ENCODE peak calls at places on chromosomes 5 and 9, in five cellular contexts. Z is HCT116, U is GM23338, J is hepatocyte, N is GM23248. C is an unnamed sample.

GRCh38 chr5:37248387-37248969 is 698 bp downstream of the CPLANE1 start:
- DNase-seq in Z (no peak), U (peak; percentile 32), J (peak; percentile 9), N (peak; percentile 56), C (no peak)

GRCh38 chr5:179307931-179308471 is 37.3 kb downstream of the ADAMTS2 start:
- DNase-seq in Z (no peak), U (no peak), J (no peak), N (no peak), C (no peak)

GRCh38 chr5:138654281-138654867 is 79.2 kb upstream of the HSPA9 start:
- DNase-seq in Z (no peak), U (no peak), J (no peak), N (peak; percentile 42), C (peak; percentile 48)

GRCh38 chr5:150350524-150351344 is 6.8 kb upstream of the TCOF1 start:
- DNase-seq in Z (peak; percentile 76), U (peak; percentile 94), J (peak; percentile 86), N (peak; percentile 85), C (peak; percentile 88)

GRCh38 chr5:157820593-157821252 is 38.2 kb downstream of the CLINT1 start:
- DNase-seq in Z (peak; percentile 26), U (peak; percentile 75), J (peak; percentile 76), N (peak; percentile 79), C (peak; percentile 78)

GRCh38 chr9:133728856-133729645 is 9.1 kb downstream of the SARDH start:
- DNase-seq in Z (no peak), U (no peak), J (no peak), N (no peak), C (no peak)

GRCh38 chr5:149667827-149668122 is 62.3 kb upstream of the PPARGC1B start:
- DNase-seq in Z (no peak), U (no peak), J (no peak), N (no peak), C (no peak)

GRCh38 chr5:14138608-14139540 is 4.3 kb upstream of the TRIO start:
- DNase-seq in Z (no peak), U (no peak), J (no peak), N (no peak), C (no peak)

GRCh38 chr9:21265421-21266189 is 25.8 kb upstream of the IFNA14 start:
- DNase-seq in Z (no peak), U (peak; percentile 11), J (no peak), N (no peak), C (peak; percentile 56)

GRCh38 chr9:107850653-107851052 is 361.1 kb upstream of the KLF4 start:
- DNase-seq in Z (no peak), U (no peak), J (no peak), N (no peak), C (no peak)

GRCh38 chr5:59185757-59186385 is 603.0 kb downstream of the RAB3C start:
- DNase-seq in Z (no peak), U (no peak), J (no peak), N (no peak), C (no peak)

GRCh38 chr5:146107901-146108300 is 2.5 kb upstream of the PLAC8L1 start:
- DNase-seq in Z (no peak), U (no peak), J (no peak), N (peak; percentile 20), C (no peak)

GRCh38 chr9:134475051-134475790 is 149.0 kb downstream of the RXRA start:
- DNase-seq in Z (no peak), U (no peak), J (peak; percentile 87), N (peak; percentile 93), C (no peak)

GRCh38 chr9:114380988-114381387 is 6.8 kb downstream of the AKNA start:
- DNase-seq in Z (no peak), U (no peak), J (no peak), N (no peak), C (no peak)

GRCh38 chr5:149030392-149030791 is 32.5 kb downstream of the SH3TC2 start:
- DNase-seq in Z (no peak), U (no peak), J (no peak), N (no peak), C (peak; percentile 70)

GRCh38 chr5:15645376-15645775 is 145.4 kb downstream of the FBXL7 start:
- DNase-seq in Z (no peak), U (peak; percentile 15), J (no peak), N (peak; percentile 67), C (no peak)

GRCh38 chr9:1440276-1440675 is 390.1 kb downstream of the DMRT2 start:
- DNase-seq in Z (no peak), U (no peak), J (no peak), N (no peak), C (no peak)

GRCh38 chr5:134905246-134905996 is 490 bp downstream of the PCBD2 start:
- DNase-seq in Z (peak; percentile 56), U (peak; percentile 71), J (peak; percentile 71), N (peak; percentile 78), C (peak; percentile 70)

GRCh38 chr9:113588242-113588810 is 124.8 kb downstream of the RGS3 start:
- DNase-seq in Z (no peak), U (no peak), J (no peak), N (no peak), C (no peak)

GRCh38 chr9:33290994-33291397 is 680 bp downstream of the NFX1 start:
- DNase-seq in Z (peak; percentile 60), U (no peak), J (no peak), N (no peak), C (no peak)

GRCh38 chr5:143398451-143399237 is 4.8 kb downstream of the NR3C1 start:
- DNase-seq in Z (no peak), U (no peak), J (no peak), N (peak; percentile 54), C (peak; percentile 19)

GRCh38 chr9:129281506-129282145 is 103.6 kb upstream of the IER5L start:
- DNase-seq in Z (no peak), U (no peak), J (no peak), N (no peak), C (no peak)

GRCh38 chr9:135814421-135814820 is 92.9 kb downstream of the CAMSAP1 start:
- DNase-seq in Z (no peak), U (no peak), J (no peak), N (no peak), C (no peak)

GRCh38 chr5:54792611-54793404 is 192.6 kb downstream of the ESM1 start:
- DNase-seq in Z (no peak), U (no peak), J (no peak), N (peak; percentile 36), C (peak; percentile 41)

GRCh38 chr9:89078860-89079259 is 87.6 kb downstream of the S1PR3 start:
- DNase-seq in Z (no peak), U (no peak), J (no peak), N (peak; percentile 61), C (peak; percentile 5)

GRCh38 chr9:100413839-100414420 is 13.0 kb upstream of the MSANTD3 start:
- DNase-seq in Z (no peak), U (no peak), J (no peak), N (no peak), C (no peak)

GRCh38 chr5:67537439-67538342 is 341.1 kb upstream of the CD180 start:
- DNase-seq in Z (no peak), U (no peak), J (no peak), N (peak; percentile 35), C (no peak)

GRCh38 chr5:177472460-177473441 is 683 bp downstream of the DBN1 start:
- DNase-seq in Z (no peak), U (peak; percentile 62), J (peak; percentile 78), N (peak; percentile 69), C (peak; percentile 44)

GRCh38 chr9:127341152-127341551 is 55.8 kb upstream of the SLC2A8 start:
- DNase-seq in Z (no peak), U (no peak), J (no peak), N (peak; percentile 6), C (no peak)

GRCh38 chr9:117747571-117747970 is 43.4 kb downstream of the TLR4 start:
- DNase-seq in Z (no peak), U (no peak), J (no peak), N (no peak), C (no peak)

GRCh38 chr9:129866373-129867137 is 31.3 kb downstream of the USP20 start:
- DNase-seq in Z (no peak), U (no peak), J (no peak), N (no peak), C (no peak)

GRCh38 chr9:113556877-113557593 is 93.5 kb downstream of the RGS3 start:
- DNase-seq in Z (no peak), U (no peak), J (no peak), N (peak; percentile 66), C (peak; percentile 64)

GRCh38 chr5:157178961-157179360 is 1.7 kb upstream of the ITK start:
- DNase-seq in Z (no peak), U (no peak), J (no peak), N (no peak), C (no peak)

GRCh38 chr5:61178702-61179101 is 16.4 kb upstream of the SMIM15 start:
- DNase-seq in Z (no peak), U (no peak), J (no peak), N (no peak), C (no peak)

GRCh38 chr5:58871648-58872242 is 288.9 kb downstream of the RAB3C start:
- DNase-seq in Z (peak; percentile 28), U (peak; percentile 65), J (peak; percentile 38), N (peak; percentile 47), C (peak; percentile 57)

GRCh38 chr5:91072891-91073290 is 310.2 kb downstream of the ARRDC3 start:
- DNase-seq in Z (no peak), U (no peak), J (peak; percentile 7), N (peak; percentile 85), C (peak; percentile 51)
- TF ChIP-seq EZH2phosphoT487 in Z (no peak), U (no peak), J (no peak), N (no peak), C (no peak)

GRCh38 chr9:83662933-83663332 is 40.0 kb downstream of the IDNK start:
- DNase-seq in Z (no peak), U (no peak), J (no peak), N (no peak), C (no peak)
- H3K27ac ChIP-seq in Z (no peak overlapping the region), U (no peak overlapping the region), J (no peak overlapping the region), N (no peak overlapping the region), C (no peak overlapping the region)

GRCh38 chr5:97534166-97534565 is 351.1 kb upstream of the RIOK2 start:
- DNase-seq in Z (peak; percentile 51), U (peak; percentile 65), J (peak; percentile 63), N (peak; percentile 87), C (peak; percentile 88)
- TF ChIP-seq EZH2phosphoT487 in Z (no peak), U (no peak), J (no peak), N (peak; percentile 68), C (no peak)

GRCh38 chr5:25064306-25064705 is 419.5 kb upstream of the CDH10 start:
- DNase-seq in Z (no peak), U (no peak), J (no peak), N (no peak), C (no peak)
- H3K27ac ChIP-seq in Z (no peak overlapping the region), U (no peak overlapping the region), J (no peak overlapping the region), N (no peak overlapping the region), C (no peak overlapping the region)

C was measured in PC-3.